ENCODE peak calls at places on chromosome 5, in nine cellular contexts. One of them, this sample, is unnamed.

GRCh38 chr5:40027395-40027794 is 602.6 kb upstream of the DAB2 start:
- ATAC-seq in CD8-positive, alpha-beta T cell: no peak
- ATAC-seq in left lung: no peak
- ATAC-seq in gastrocnemius medialis: no peak
- ATAC-seq in heart right ventricle: no peak
- ATAC-seq in upper lobe of left lung: no peak
- ATAC-seq in right lobe of liver: no peak
- ATAC-seq in aorta: no peak
- ATAC-seq in Panc1: no peak
- ATAC-seq in this sample: no peak

GRCh38 chr5:151295801-151296477 is 7.6 kb downstream of the SLC36A3 start:
- ATAC-seq in CD8-positive, alpha-beta T cell: no peak
- ATAC-seq in left lung: peak; percentile 13
- ATAC-seq in gastrocnemius medialis: no peak
- ATAC-seq in heart right ventricle: no peak
- ATAC-seq in upper lobe of left lung: no peak
- ATAC-seq in right lobe of liver: no peak
- ATAC-seq in aorta: peak; percentile 57
- ATAC-seq in Panc1: no peak
- ATAC-seq in this sample: no peak

GRCh38 chr5:134463991-134464760 is 52.5 kb upstream of the CDKN2AIPNL start:
- ATAC-seq in CD8-positive, alpha-beta T cell: no peak
- ATAC-seq in left lung: no peak
- ATAC-seq in gastrocnemius medialis: no peak
- ATAC-seq in heart right ventricle: no peak
- ATAC-seq in upper lobe of left lung: no peak
- ATAC-seq in right lobe of liver: no peak
- ATAC-seq in aorta: no peak
- ATAC-seq in Panc1: no peak
- ATAC-seq in this sample: no peak

GRCh38 chr5:91151947-91152346 is 231.2 kb downstream of the ARRDC3 start:
- ATAC-seq in CD8-positive, alpha-beta T cell: no peak
- ATAC-seq in left lung: peak; percentile 94
- ATAC-seq in gastrocnemius medialis: no peak
- ATAC-seq in heart right ventricle: peak; percentile 90
- ATAC-seq in upper lobe of left lung: peak; percentile 92
- ATAC-seq in right lobe of liver: peak; percentile 65
- ATAC-seq in aorta: peak; percentile 83
- ATAC-seq in Panc1: no peak
- ATAC-seq in this sample: peak; percentile 93

GRCh38 chr5:56746553-56746952 is 68.8 kb upstream of the MAP3K1 start:
- ATAC-seq in CD8-positive, alpha-beta T cell: no peak
- ATAC-seq in left lung: no peak
- ATAC-seq in gastrocnemius medialis: no peak
- ATAC-seq in heart right ventricle: no peak
- ATAC-seq in upper lobe of left lung: no peak
- ATAC-seq in right lobe of liver: no peak
- ATAC-seq in aorta: no peak
- ATAC-seq in Panc1: no peak
- ATAC-seq in this sample: no peak

GRCh38 chr5:14779975-14780374 is 91.6 kb downstream of the ANKH start:
- ATAC-seq in CD8-positive, alpha-beta T cell: no peak
- ATAC-seq in left lung: no peak
- ATAC-seq in gastrocnemius medialis: no peak
- ATAC-seq in heart right ventricle: peak; percentile 46
- ATAC-seq in upper lobe of left lung: no peak
- ATAC-seq in right lobe of liver: no peak
- ATAC-seq in aorta: no peak
- ATAC-seq in Panc1: no peak
- ATAC-seq in this sample: no peak

GRCh38 chr5:883475-884181 is 9.0 kb downstream of the BRD9 start:
- ATAC-seq in CD8-positive, alpha-beta T cell: no peak
- ATAC-seq in left lung: no peak
- ATAC-seq in gastrocnemius medialis: no peak
- ATAC-seq in heart right ventricle: no peak
- ATAC-seq in upper lobe of left lung: no peak
- ATAC-seq in right lobe of liver: no peak
- ATAC-seq in aorta: no peak
- ATAC-seq in Panc1: no peak
- ATAC-seq in this sample: no peak

GRCh38 chr5:9052421-9052820 is 493.5 kb downstream of the SEMA5A start:
- ATAC-seq in CD8-positive, alpha-beta T cell: no peak
- ATAC-seq in left lung: no peak
- ATAC-seq in gastrocnemius medialis: no peak
- ATAC-seq in heart right ventricle: no peak
- ATAC-seq in upper lobe of left lung: no peak
- ATAC-seq in right lobe of liver: no peak
- ATAC-seq in aorta: no peak
- ATAC-seq in Panc1: no peak
- ATAC-seq in this sample: no peak

GRCh38 chr5:6885581-6885980 is 172.3 kb downstream of the TENT4A start:
- ATAC-seq in CD8-positive, alpha-beta T cell: no peak
- ATAC-seq in left lung: no peak
- ATAC-seq in gastrocnemius medialis: no peak
- ATAC-seq in heart right ventricle: no peak
- ATAC-seq in upper lobe of left lung: no peak
- ATAC-seq in right lobe of liver: no peak
- ATAC-seq in aorta: no peak
- ATAC-seq in Panc1: no peak
- ATAC-seq in this sample: no peak

GRCh38 chr5:101440173-101440572 is 537.1 kb upstream of the ST8SIA4 start:
- ATAC-seq in CD8-positive, alpha-beta T cell: no peak
- ATAC-seq in left lung: no peak
- ATAC-seq in gastrocnemius medialis: no peak
- ATAC-seq in heart right ventricle: no peak
- ATAC-seq in upper lobe of left lung: no peak
- ATAC-seq in right lobe of liver: no peak
- ATAC-seq in aorta: no peak
- ATAC-seq in Panc1: no peak
- ATAC-seq in this sample: no peak

GRCh38 chr5:80937591-80937990 is 22.6 kb upstream of the RASGRF2 start:
- ATAC-seq in CD8-positive, alpha-beta T cell: no peak
- ATAC-seq in left lung: no peak
- ATAC-seq in gastrocnemius medialis: no peak
- ATAC-seq in heart right ventricle: no peak
- ATAC-seq in upper lobe of left lung: no peak
- ATAC-seq in right lobe of liver: no peak
- ATAC-seq in aorta: no peak
- ATAC-seq in Panc1: peak; percentile 82
- ATAC-seq in this sample: no peak

GRCh38 chr5:139734517-139734916 is 61.1 kb upstream of the PSD2 start:
- ATAC-seq in CD8-positive, alpha-beta T cell: no peak
- ATAC-seq in left lung: no peak
- ATAC-seq in gastrocnemius medialis: no peak
- ATAC-seq in heart right ventricle: no peak
- ATAC-seq in upper lobe of left lung: peak; percentile 41
- ATAC-seq in right lobe of liver: peak; percentile 7
- ATAC-seq in aorta: no peak
- ATAC-seq in Panc1: peak; percentile 17
- ATAC-seq in this sample: no peak

GRCh38 chr5:178483620-178484019 is 106.6 kb downstream of the COL23A1 start:
- ATAC-seq in CD8-positive, alpha-beta T cell: peak; percentile 100
- ATAC-seq in left lung: peak; percentile 73
- ATAC-seq in gastrocnemius medialis: no peak
- ATAC-seq in heart right ventricle: peak; percentile 56
- ATAC-seq in upper lobe of left lung: no peak
- ATAC-seq in right lobe of liver: peak; percentile 55
- ATAC-seq in aorta: no peak
- ATAC-seq in Panc1: no peak
- ATAC-seq in this sample: no peak

GRCh38 chr5:168328804-168329203 is 37.4 kb downstream of the WWC1 start:
- ATAC-seq in CD8-positive, alpha-beta T cell: no peak
- ATAC-seq in left lung: peak; percentile 77
- ATAC-seq in gastrocnemius medialis: no peak
- ATAC-seq in heart right ventricle: no peak
- ATAC-seq in upper lobe of left lung: peak; percentile 74
- ATAC-seq in right lobe of liver: peak; percentile 57
- ATAC-seq in aorta: no peak
- ATAC-seq in Panc1: no peak
- ATAC-seq in this sample: no peak

GRCh38 chr5:90598300-90598699 is 39.7 kb downstream of the ADGRV1 start:
- ATAC-seq in CD8-positive, alpha-beta T cell: no peak
- ATAC-seq in left lung: no peak
- ATAC-seq in gastrocnemius medialis: no peak
- ATAC-seq in heart right ventricle: no peak
- ATAC-seq in upper lobe of left lung: no peak
- ATAC-seq in right lobe of liver: no peak
- ATAC-seq in aorta: no peak
- ATAC-seq in Panc1: no peak
- ATAC-seq in this sample: no peak

GRCh38 chr5:32725994-32726659 is 15.0 kb downstream of the NPR3 start:
- ATAC-seq in CD8-positive, alpha-beta T cell: no peak
- ATAC-seq in left lung: no peak
- ATAC-seq in gastrocnemius medialis: no peak
- ATAC-seq in heart right ventricle: no peak
- ATAC-seq in upper lobe of left lung: no peak
- ATAC-seq in right lobe of liver: peak; percentile 45
- ATAC-seq in aorta: no peak
- ATAC-seq in Panc1: no peak
- ATAC-seq in this sample: no peak

GRCh38 chr5:43233946-43234345 is 41.9 kb downstream of the NIM1K start:
- ATAC-seq in CD8-positive, alpha-beta T cell: no peak
- ATAC-seq in left lung: peak; percentile 36
- ATAC-seq in gastrocnemius medialis: no peak
- ATAC-seq in heart right ventricle: no peak
- ATAC-seq in upper lobe of left lung: no peak
- ATAC-seq in right lobe of liver: no peak
- ATAC-seq in aorta: no peak
- ATAC-seq in Panc1: no peak
- ATAC-seq in this sample: no peak

GRCh38 chr5:91058155-91058554 is 325.0 kb downstream of the ARRDC3 start:
- ATAC-seq in CD8-positive, alpha-beta T cell: no peak
- ATAC-seq in left lung: no peak
- ATAC-seq in gastrocnemius medialis: no peak
- ATAC-seq in heart right ventricle: no peak
- ATAC-seq in upper lobe of left lung: no peak
- ATAC-seq in right lobe of liver: no peak
- ATAC-seq in aorta: no peak
- ATAC-seq in Panc1: no peak
- ATAC-seq in this sample: no peak

GRCh38 chr5:147939431-147940114 is 33.2 kb upstream of the C5orf46 start:
- ATAC-seq in CD8-positive, alpha-beta T cell: no peak
- ATAC-seq in left lung: peak; percentile 94
- ATAC-seq in gastrocnemius medialis: no peak
- ATAC-seq in heart right ventricle: no peak
- ATAC-seq in upper lobe of left lung: peak; percentile 89
- ATAC-seq in right lobe of liver: no peak
- ATAC-seq in aorta: no peak
- ATAC-seq in Panc1: no peak
- ATAC-seq in this sample: no peak

DNA sequence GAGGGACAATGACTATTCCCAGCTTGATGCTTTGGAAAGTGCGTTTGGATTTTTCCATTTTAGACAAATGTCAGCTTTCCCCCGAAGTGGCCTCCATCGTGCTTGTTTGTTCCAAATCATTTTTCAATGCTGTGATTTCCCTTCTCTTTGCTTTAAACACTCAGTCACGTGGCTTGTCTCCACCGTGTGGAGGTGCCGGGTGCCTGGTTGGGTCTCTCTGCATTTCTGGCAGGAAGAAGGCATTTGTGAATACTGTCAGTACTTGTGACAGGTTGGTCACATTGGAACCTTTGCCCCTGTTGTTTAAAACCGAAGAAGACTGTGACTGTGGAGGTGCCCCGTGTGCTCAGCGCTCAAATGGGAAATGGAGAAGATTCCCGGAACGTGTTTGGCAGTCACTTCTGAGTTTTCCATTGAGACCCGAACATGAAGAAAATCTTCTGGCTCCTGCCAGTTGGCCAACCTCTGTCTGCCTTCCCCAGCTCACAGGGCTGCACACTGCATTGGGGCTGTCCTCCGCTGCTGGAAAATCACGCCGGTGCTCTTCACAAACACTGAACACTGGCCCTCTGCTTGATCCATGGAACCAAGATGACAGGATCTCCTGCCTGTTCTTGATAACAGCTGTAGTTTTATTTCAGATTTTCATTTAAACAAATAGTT is 74.6 kb downstream of the LMNB1 start:
- ATAC-seq in CD8-positive, alpha-beta T cell: no peak
- ATAC-seq in left lung: peak; percentile 26
- ATAC-seq in gastrocnemius medialis: peak; percentile 19
- ATAC-seq in heart right ventricle: peak; percentile 45
- ATAC-seq in upper lobe of left lung: no peak
- ATAC-seq in right lobe of liver: no peak
- ATAC-seq in aorta: peak; percentile 72
- ATAC-seq in Panc1: no peak
- ATAC-seq in this sample: peak; percentile 48
- H3K27ac ChIP-seq in CD8-positive, alpha-beta T cell: peak overlapping the region; percentile 7
- H3K27ac ChIP-seq in left lung: peak overlapping the region; percentile 29
- H3K27ac ChIP-seq in gastrocnemius medialis: peak overlapping the region; percentile 47
- H3K27ac ChIP-seq in heart right ventricle: no peak overlapping the region
- H3K27ac ChIP-seq in upper lobe of left lung: peak overlapping the region; percentile 49
- H3K27ac ChIP-seq in right lobe of liver: no peak overlapping the region
- H3K27ac ChIP-seq in aorta: no peak overlapping the region
- H3K27ac ChIP-seq in Panc1: no peak overlapping the region
- H3K27ac ChIP-seq in this sample: peak overlapping the region; percentile 67

DNA sequence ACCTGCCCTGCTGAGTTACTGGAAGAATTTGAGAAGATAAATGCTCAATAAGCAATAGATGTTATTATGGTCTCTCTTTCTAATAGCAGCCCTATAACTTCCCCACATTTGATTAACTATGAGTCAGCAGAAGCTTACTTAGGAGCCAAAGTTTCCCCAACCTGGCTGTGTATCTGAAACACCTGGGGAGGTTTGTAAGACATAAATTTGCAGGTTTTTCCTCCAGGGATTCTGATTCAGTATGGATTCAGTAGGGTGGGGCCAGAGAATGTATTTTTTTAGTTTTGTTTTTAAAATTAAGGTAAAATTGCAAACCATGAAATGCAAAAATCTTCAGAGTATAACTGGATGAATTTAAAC is 44.9 kb upstream of the GNPDA1 start:
- ATAC-seq in CD8-positive, alpha-beta T cell: no peak
- ATAC-seq in left lung: no peak
- ATAC-seq in gastrocnemius medialis: no peak
- ATAC-seq in heart right ventricle: no peak
- ATAC-seq in upper lobe of left lung: no peak
- ATAC-seq in right lobe of liver: no peak
- ATAC-seq in aorta: no peak
- ATAC-seq in Panc1: no peak
- ATAC-seq in this sample: no peak
- H3K4me3 ChIP-seq in CD8-positive, alpha-beta T cell: no peak overlapping the region
- H3K4me3 ChIP-seq in left lung: no peak overlapping the region
- H3K4me3 ChIP-seq in gastrocnemius medialis: no peak overlapping the region
- H3K4me3 ChIP-seq in heart right ventricle: no peak overlapping the region
- H3K4me3 ChIP-seq in upper lobe of left lung: no peak overlapping the region
- H3K4me3 ChIP-seq in right lobe of liver: no peak overlapping the region
- H3K4me3 ChIP-seq in aorta: no peak overlapping the region
- H3K4me3 ChIP-seq in Panc1: no peak overlapping the region
- H3K4me3 ChIP-seq in this sample: no peak overlapping the region

GRCh38 chr5:181199881-181200282 is 5.1 kb downstream of the TRIM7 start:
- ATAC-seq in CD8-positive, alpha-beta T cell: no peak
- ATAC-seq in left lung: no peak
- ATAC-seq in gastrocnemius medialis: no peak
- ATAC-seq in heart right ventricle: no peak
- ATAC-seq in upper lobe of left lung: no peak
- ATAC-seq in right lobe of liver: no peak
- ATAC-seq in aorta: no peak
- ATAC-seq in Panc1: no peak
- ATAC-seq in this sample: no peak
- H3K27me3 ChIP-seq in CD8-positive, alpha-beta T cell: no peaks in the 10 kb centered on the region
- H3K27me3 ChIP-seq in left lung: peaks cover 16% of the 10 kb centered on the region
- H3K27me3 ChIP-seq in gastrocnemius medialis: no peaks in the 10 kb centered on the region
- H3K27me3 ChIP-seq in heart right ventricle: no peaks in the 10 kb centered on the region
- H3K27me3 ChIP-seq in upper lobe of left lung: peaks cover 4% of the 10 kb centered on the region
- H3K27me3 ChIP-seq in right lobe of liver: no peaks in the 10 kb centered on the region
- H3K27me3 ChIP-seq in aorta: no peaks in the 10 kb centered on the region
- H3K27me3 ChIP-seq in Panc1: no peaks in the 10 kb centered on the region
- H3K27me3 ChIP-seq in this sample: no peaks in the 10 kb centered on the region

GRCh38 chr5:158839638-158840037 is 260.1 kb downstream of the EBF1 start:
- ATAC-seq in CD8-positive, alpha-beta T cell: no peak
- ATAC-seq in left lung: no peak
- ATAC-seq in gastrocnemius medialis: no peak
- ATAC-seq in heart right ventricle: no peak
- ATAC-seq in upper lobe of left lung: no peak
- ATAC-seq in right lobe of liver: no peak
- ATAC-seq in aorta: no peak
- ATAC-seq in Panc1: no peak
- ATAC-seq in this sample: no peak
- H3K27ac ChIP-seq in CD8-positive, alpha-beta T cell: no peak overlapping the region
- H3K27ac ChIP-seq in left lung: no peak overlapping the region
- H3K27ac ChIP-seq in gastrocnemius medialis: peak overlapping the region; percentile 15
- H3K27ac ChIP-seq in heart right ventricle: no peak overlapping the region
- H3K27ac ChIP-seq in upper lobe of left lung: no peak overlapping the region
- H3K27ac ChIP-seq in right lobe of liver: no peak overlapping the region
- H3K27ac ChIP-seq in aorta: no peak overlapping the region
- H3K27ac ChIP-seq in Panc1: no peak overlapping the region
- H3K27ac ChIP-seq in this sample: no peak overlapping the region

This sample was measured in gastroesophageal sphincter.